ENCODE peak calls at places on chromosomes 4 and X, in nine cellular contexts. B is HCT116, W is SK-N-SH, S is K562, V is breast epithelium, F is sigmoid colon, Z is HepG2, A is upper lobe of left lung, H is stomach. P is an unnamed sample. For H3K4me1, the result is how much of the 10 kb centered on the place peaks cover.

GRCh38 chrX:43750248-43750676 is 94.2 kb downstream of the MAOA start:
- DNase-seq in B (peak), A (no peak), Z (peak), V (peak), W (peak), S (peak), H (peak), F (peak), P (peak)

GRCh38 chrX:116863029-116863428 is 400.3 kb upstream of the CT83 start:
- DNase-seq in S (no peak), H (no peak), W (no peak), Z (no peak), B (no peak), V (no peak), F (no peak), A (no peak), P (no peak)

GRCh38 chr4:99946346-99947189 is at the start of gene DNAJB14:
- DNase-seq in A (peak), W (peak), Z (peak), S (peak), B (peak), F (peak), H (peak), V (peak), P (peak)

GRCh38 chr4:145177511-145177905 is 2.9 kb downstream of the OTUD4 start:
- DNase-seq in B (no peak), V (no peak), H (no peak), S (no peak), A (no peak), Z (no peak), F (no peak), W (no peak), P (no peak)

GRCh38 chr4:104743141-104743748 is 248.6 kb upstream of the CXXC4 start:
- DNase-seq in Z (no peak), A (no peak), V (no peak), S (no peak), W (no peak), H (no peak), B (no peak), F (no peak), P (no peak)

GRCh38 chr4:8904041-8904501 is 32.4 kb upstream of the HMX1 start:
- DNase-seq in B (no peak), W (no peak), F (peak), V (no peak), S (no peak), Z (no peak), H (no peak), A (no peak), P (no peak)

GRCh38 chrX:30875957-30876356 is 13.1 kb downstream of the TAB3 start:
- DNase-seq in F (no peak), Z (peak), A (no peak), V (no peak), S (no peak), B (no peak), H (no peak), W (no peak), P (no peak)

GRCh38 chr4:57158762-57159161 is 48.6 kb upstream of the IGFBP7 start:
- DNase-seq in H (peak), F (no peak), W (no peak), S (no peak), B (no peak), A (no peak), Z (no peak), V (no peak), P (no peak)

GRCh38 chrX:12903646-12904045 is 2.8 kb upstream of the TLR8 start:
- DNase-seq in A (no peak), V (no peak), Z (no peak), W (no peak), H (no peak), B (no peak), S (no peak), F (no peak), P (no peak)

GRCh38 chr4:152780267-152780811 is 585 bp downstream of the ARFIP1 start:
- DNase-seq in A (no peak), S (peak), H (no peak), V (no peak), W (peak), Z (peak), F (no peak), B (no peak), P (no peak)

GRCh38 chrX:29461039-29461438 is 754.3 kb upstream of the MAGEB2 start:
- DNase-seq in B (no peak), Z (no peak), H (no peak), W (no peak), V (no peak), A (no peak), F (no peak), S (no peak), P (no peak)

GRCh38 chrX:67693928-67694327 is 150.1 kb downstream of the AR start:
- DNase-seq in B (no peak), V (no peak), W (no peak), S (no peak), H (no peak), Z (no peak), A (no peak), F (no peak), P (no peak)

GRCh38 chr4:53061467-53061866 is 199.3 kb downstream of the RASL11B start:
- DNase-seq in V (no peak), Z (no peak), A (no peak), F (no peak), S (no peak), W (no peak), H (no peak), B (no peak), P (no peak)

GRCh38 chr4:5884804-5885203 is 8.1 kb downstream of the CRMP1 start:
- DNase-seq in V (no peak), Z (no peak), F (no peak), H (no peak), S (no peak), W (no peak), B (no peak), A (no peak), P (no peak)

GRCh38 chrX:69014200-69014599 is 151.1 kb downstream of the PJA1 start:
- DNase-seq in A (no peak), V (no peak), Z (no peak), S (no peak), W (no peak), F (no peak), H (no peak), B (no peak), P (no peak)

GRCh38 chr4:4852591-4853362 is 6.7 kb upstream of the MSX1 start:
- DNase-seq in B (no peak), W (peak), Z (no peak), F (peak), H (peak), S (peak), V (no peak), A (peak), P (no peak)

GRCh38 chr4:24244663-24245519 is 339.5 kb downstream of the DHX15 start:
- DNase-seq in F (no peak), H (no peak), V (no peak), A (no peak), Z (no peak), B (no peak), W (no peak), S (no peak), P (no peak)

GRCh38 chr4:145069361-145069760 is 28.6 kb downstream of the ANAPC10 start:
- DNase-seq in W (no peak), Z (no peak), S (no peak), H (no peak), A (no peak), F (no peak), V (no peak), B (peak), P (no peak)

GRCh38 chr4:75030649-75031235 is 97.8 kb downstream of the PARM1 start:
- DNase-seq in B (no peak), F (no peak), Z (no peak), W (no peak), V (no peak), S (no peak), H (no peak), A (no peak), P (peak)

GRCh38 chr4:3290476-3290875 is 2.3 kb upstream of the RGS12 start:
- DNase-seq in Z (no peak), F (no peak), B (no peak), A (no peak), V (peak), W (no peak), H (peak), S (no peak), P (no peak)

GRCh38 chr4:126762651-126763247 is 870.0 kb upstream of the INTU start:
- DNase-seq in S (no peak), A (no peak), Z (no peak), B (no peak), H (no peak), F (no peak), V (no peak), W (no peak), P (no peak)

GRCh38 chrX:99522450-99522849 is 887.6 kb downstream of the PCDH19 start:
- DNase-seq in B (no peak), W (no peak), Z (no peak), H (no peak), F (no peak), S (no peak), A (no peak), V (no peak), P (no peak)

GRCh38 chr4:140152015-140152703 is 1.8 kb downstream of the MAML3 start:
- DNase-seq in A (peak), Z (no peak), V (no peak), F (peak), W (peak), S (peak), B (peak), H (peak), P (peak)

GRCh38 chr4:163558539-163559044 is 64.1 kb downstream of the TMA16 start:
- DNase-seq in V (no peak), F (no peak), S (no peak), Z (no peak), H (no peak), W (no peak), B (no peak), A (no peak), P (peak)

GRCh38 chrX:54492340-54492739 is 3.7 kb downstream of the FGD1 start:
- DNase-seq in B (no peak), W (no peak), V (no peak), Z (no peak), F (no peak), H (no peak), A (no peak), S (no peak), P (no peak)

GRCh38 chr4:135365065-135365464 is 1163.5 kb upstream of the PABPC4L start:
- DNase-seq in Z (no peak), F (no peak), H (no peak), A (no peak), V (no peak), B (no peak), S (no peak), W (no peak), P (no peak)

GRCh38 chr4:31741321-31741720 is 1021.2 kb downstream of the PCDH7 start:
- DNase-seq in W (no peak), V (no peak), B (no peak), F (no peak), A (no peak), Z (no peak), S (no peak), H (no peak), P (no peak)

GRCh38 chr4:181138116-181138515 is 1105.1 kb upstream of the TENM3 start:
- DNase-seq in B (no peak), W (no peak), V (no peak), A (no peak), F (no peak), S (no peak), H (no peak), Z (no peak), P (no peak)

GRCh38 chr4:149790172-149790907 is 25.3 kb downstream of the IQCM start:
- DNase-seq in B (no peak), H (no peak), F (no peak), W (no peak), V (no peak), Z (no peak), A (no peak), S (no peak), P (no peak)

GRCh38 chr4:47703964-47704363 is 133.9 kb downstream of the CORIN start:
- DNase-seq in F (no peak), H (no peak), Z (no peak), W (no peak), V (no peak), S (no peak), A (no peak), B (no peak), P (no peak)

GRCh38 chr4:138798404-138798803 is 217.2 kb upstream of the NOCT start:
- DNase-seq in Z (no peak), B (no peak), V (no peak), A (no peak), W (no peak), F (no peak), H (no peak), S (no peak), P (no peak)

GRCh38 chrX:7362111-7362510 is 214.2 kb upstream of the PUDP start:
- DNase-seq in H (no peak), V (no peak), A (no peak), F (no peak), B (no peak), Z (no peak), W (no peak), S (no peak), P (no peak)

GRCh38 chr4:53886090-53886489 is 178.3 kb downstream of the CHIC2 start:
- DNase-seq in W (no peak), F (no peak), A (no peak), V (peak), Z (peak), B (no peak), H (no peak), S (no peak), P (no peak)

GRCh38 chr4:143374771-143375170 is 38.1 kb downstream of the GAB1 start:
- DNase-seq in H (no peak), V (no peak), W (no peak), B (no peak), A (no peak), S (no peak), Z (no peak), F (no peak), P (no peak)

GRCh38 chr4:73593631-73594241 is 26.5 kb downstream of the RASSF6 start:
- DNase-seq in A (no peak), Z (peak), V (no peak), F (no peak), H (no peak), S (no peak), W (no peak), B (peak), P (no peak)

GRCh38 chr4:1870578-1871443 is at the start of gene NSD2:
- DNase-seq in Z (peak), V (peak), F (peak), B (peak), H (peak), W (peak), A (peak), S (peak), P (peak)

GRCh38 chr4:1871471-1872021 is 353 bp downstream of the NSD2 start:
- DNase-seq in Z (no peak), S (no peak), F (peak), B (no peak), H (no peak), A (no peak), V (no peak), W (peak), P (peak)

GRCh38 chr4:1869530-1870327 is 1.5 kb upstream of the NSD2 start:
- DNase-seq in S (no peak), F (no peak), Z (no peak), A (no peak), B (no peak), H (no peak), V (no peak), W (no peak), P (no peak)

GRCh38 chr4:1868912-1869311 is 2.3 kb upstream of the NSD2 start:
- DNase-seq in W (no peak), S (no peak), V (no peak), B (no peak), A (no peak), H (no peak), Z (no peak), F (no peak), P (no peak)

GRCh38 chr4:1870328-1870577 is 940 bp upstream of the NSD2 start:
- DNase-seq in V (peak), H (peak), B (peak), S (no peak), F (peak), Z (peak), W (peak), A (peak), P (peak)
- H3K4me1 ChIP-seq in V (under half), H (under half), B (under half), S (under half), F (under half), Z (half or more), W (under half), A (under half), P (half or more)

GRCh38 chr4:40990899-40991265 is 223.5 kb downstream of the APBB2 start:
- DNase-seq in W (no peak), V (no peak), F (no peak), A (no peak), B (no peak), S (no peak), H (no peak), Z (no peak), P (no peak)
- TF ChIP-seq POLR2AphosphoS5 in W (no peak), V (no peak), F (no peak), A (no peak), B (no peak), S (no peak), H (no peak), Z (no peak), P (no peak)

GRCh38 chrX:65671966-65672365 is 4.5 kb downstream of the MSN start:
- DNase-seq in F (no peak), W (no peak), V (no peak), Z (no peak), S (no peak), A (no peak), B (no peak), H (no peak), P (no peak)

GRCh38 chrX:65667157-65667502 is 324 bp upstream of the MSN start:
- DNase-seq in A (no peak), Z (no peak), F (no peak), S (no peak), W (peak), H (no peak), B (no peak), V (no peak), P (no peak)

GRCh38 chrX:65668362-65669310 is 1.2 kb downstream of the MSN start:
- DNase-seq in H (peak), A (no peak), S (peak), W (peak), B (peak), F (peak), V (peak), Z (no peak), P (peak)

GRCh38 chrX:65671286-65671685 is 3.8 kb downstream of the MSN start:
- DNase-seq in H (no peak), A (no peak), F (no peak), B (no peak), W (no peak), Z (no peak), S (no peak), V (no peak), P (no peak)

GRCh38 chrX:65667503-65668355 is at the start of gene MSN:
- DNase-seq in F (peak), Z (no peak), W (peak), A (peak), V (peak), H (peak), S (peak), B (no peak), P (peak)
- H3K4me3 ChIP-seq in F (peak), Z (no peak), W (peak), A (peak), V (peak), H (peak), S (peak), B (peak), P (peak)

GRCh38 chr4:76601791-76602190 is 166.8 kb downstream of the SHROOM3 start:
- DNase-seq in B (no peak), W (no peak), S (peak), Z (no peak), A (no peak), F (no peak), H (no peak), V (no peak), P (no peak)

GRCh38 chr4:76606662-76607265 is 171.7 kb downstream of the SHROOM3 start:
- DNase-seq in H (no peak), A (no peak), W (no peak), S (no peak), F (no peak), B (no peak), V (no peak), Z (no peak), P (no peak)

GRCh38 chr4:76607266-76607799 is 172.3 kb downstream of the SHROOM3 start:
- DNase-seq in W (no peak), B (no peak), Z (no peak), H (no peak), A (no peak), F (no peak), V (no peak), S (no peak), P (no peak)

GRCh38 chr4:76607846-76608245 is 172.8 kb downstream of the SHROOM3 start:
- DNase-seq in F (no peak), Z (no peak), V (no peak), A (no peak), H (no peak), B (no peak), W (no peak), S (no peak), P (no peak)

DNA sequence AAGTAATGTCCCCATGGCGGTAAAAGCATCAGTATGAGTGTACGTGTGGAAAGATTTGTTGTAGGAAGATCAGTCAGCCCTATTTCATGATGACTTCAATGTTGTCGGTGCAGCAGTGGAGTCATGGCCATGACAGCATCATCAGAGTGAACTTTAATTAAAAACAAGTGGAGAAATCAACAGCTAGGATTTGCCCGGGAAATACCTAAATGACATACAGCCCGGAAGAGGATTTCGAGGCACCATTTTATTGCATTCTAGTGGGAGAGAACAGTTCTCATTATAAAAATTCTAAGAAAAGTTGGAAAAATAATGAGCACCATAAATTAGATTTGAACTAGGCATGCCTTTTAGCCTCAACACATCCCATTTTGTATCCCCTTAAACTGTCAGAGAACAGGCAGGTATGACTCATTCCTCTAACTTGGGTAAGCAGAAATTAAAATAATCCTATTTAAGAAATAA is 170.1 kb downstream of the SHROOM3 start:
- DNase-seq in A (no peak), B (no peak), H (no peak), V (no peak), W (no peak), Z (no peak), S (no peak), F (no peak), P (no peak)
- H3K4me1 ChIP-seq in A (under half), B (under half), H (under half), V (under half), W (under half), Z (under half), S (under half), F (under half), P (under half)

P was measured in transverse colon.